ENCODE peak calls at places on chromosomes 3 and 15, in four cellular contexts. B, D, A and V are unnamed samples.

GRCh38 chr3:37890522-37890921 is 28.8 kb downstream of the CTDSPL start:
- DNase-seq in B (no peak), D (no peak), A (no peak), V (no peak)

GRCh38 chr3:187262360-187262759 is 29.2 kb downstream of the MASP1 start:
- DNase-seq in B (no peak), D (no peak), A (no peak), V (no peak)

GRCh38 chr15:70385052-70385451 is 287.3 kb upstream of the TLE3 start:
- DNase-seq in D (no peak), B (no peak), A (peak), V (no peak)

GRCh38 chr3:38782148-38782547 is 33.9 kb downstream of the SCN10A start:
- DNase-seq in A (peak), D (no peak), B (no peak), V (no peak)

GRCh38 chr15:44705981-44706380 is 5.1 kb downstream of the PATL2 start:
- DNase-seq in A (no peak), D (no peak), B (no peak), V (no peak)

GRCh38 chr15:62935300-62936081 is 107.1 kb upstream of the TPM1 start:
- DNase-seq in B (peak), D (no peak), A (peak), V (no peak)

GRCh38 chr15:49823987-49824538 is 203.2 kb downstream of the DTWD1 start:
- DNase-seq in B (no peak), D (no peak), A (no peak), V (no peak)

GRCh38 chr3:14689247-14689980 is 14.5 kb downstream of the C3orf20 start:
- DNase-seq in D (no peak), A (no peak), B (no peak), V (no peak)

GRCh38 chr15:101446527-101447167 is 42.9 kb downstream of the PCSK6 start:
- DNase-seq in D (no peak), A (no peak), B (no peak), V (no peak)

GRCh38 chr3:142931222-142931621 is 32.3 kb downstream of the PAQR9 start:
- DNase-seq in A (peak), D (no peak), B (no peak), V (peak)

GRCh38 chr3:66593978-66594377 is 93.2 kb upstream of the LRIG1 start:
- DNase-seq in D (no peak), B (no peak), A (no peak), V (no peak)

GRCh38 chr15:85475711-85476110 is 95.3 kb downstream of the AKAP13 start:
- DNase-seq in B (no peak), D (no peak), A (no peak), V (no peak)

GRCh38 chr3:126747768-126748167 is 43.7 kb downstream of the CHCHD6 start:
- DNase-seq in A (no peak), B (no peak), D (no peak), V (no peak)

GRCh38 chr3:20846081-20846480 is 660.1 kb upstream of the SGO1 start:
- DNase-seq in D (no peak), A (no peak), B (no peak), V (no peak)

GRCh38 chr3:101978348-101978747 is 129.0 kb downstream of the NFKBIZ start:
- DNase-seq in B (no peak), A (no peak), D (no peak), V (no peak)

GRCh38 chr3:30357897-30358296 is 248.5 kb upstream of the TGFBR2 start:
- DNase-seq in D (no peak), B (no peak), A (no peak), V (no peak)

GRCh38 chr3:123027292-123028232 is at the start of gene SEMA5B:
- DNase-seq in D (peak), A (peak), B (peak), V (peak)

GRCh38 chr15:89492111-89492641 is 4.2 kb downstream of the RHCG start:
- DNase-seq in D (peak), B (no peak), A (peak), V (peak)

GRCh38 chr15:58069008-58069407 is 3.5 kb upstream of the ALDH1A2 start:
- DNase-seq in B (no peak), D (no peak), A (no peak), V (no peak)

GRCh38 chr15:62244762-62245161 is 79.7 kb upstream of the C2CD4B start:
- DNase-seq in D (no peak), B (no peak), A (no peak), V (peak)

GRCh38 chr3:35800960-35801459 is 161.7 kb downstream of the ARPP21 start:
- DNase-seq in D (no peak), B (no peak), A (no peak), V (no peak)

GRCh38 chr3:126445506-126445905 is 30.2 kb downstream of the ZXDC start:
- DNase-seq in A (no peak), B (no peak), D (no peak), V (no peak)

GRCh38 chr3:150216041-150216811 is 191.9 kb upstream of the TSC22D2 start:
- DNase-seq in D (peak), B (no peak), A (peak), V (no peak)

GRCh38 chr15:75884041-75884440 is 19.6 kb upstream of the FBXO22 start:
- DNase-seq in D (no peak), A (no peak), B (no peak), V (no peak)

GRCh38 chr3:105867690-105868449 is 942 bp downstream of the CBLB start:
- DNase-seq in D (no peak), B (no peak), A (no peak), V (peak)

GRCh38 chr15:36579792-36580431 is 486 bp downstream of the CDIN1 start:
- DNase-seq in D (no peak), A (no peak), B (peak), V (no peak)

GRCh38 chr3:66083961-66084270 is 45.2 kb upstream of the MAGI1 start:
- DNase-seq in B (no peak), A (no peak), D (no peak), V (no peak)

GRCh38 chr15:77002954-77003912 is 8.3 kb downstream of the PSTPIP1 start:
- DNase-seq in B (peak), A (no peak), D (no peak), V (no peak)

GRCh38 chr3:16253601-16254000 is 11.1 kb downstream of the DPH3 start:
- DNase-seq in D (no peak), A (no peak), B (no peak), V (no peak)

GRCh38 chr15:78638658-78639314 is 2.2 kb downstream of the CHRNB4 start:
- DNase-seq in A (peak), D (peak), B (peak), V (peak)

GRCh38 chr3:68060186-68060585 is 405.8 kb upstream of the SUCLG2 start:
- DNase-seq in A (no peak), B (no peak), D (no peak), V (no peak)

GRCh38 chr3:69791111-69791510 is 51.8 kb downstream of the MITF start:
- DNase-seq in B (no peak), D (no peak), A (no peak), V (no peak)

GRCh38 chr15:54518145-54518941 is 540.1 kb downstream of the UNC13C start:
- DNase-seq in A (no peak), D (no peak), B (no peak), V (no peak)

GRCh38 chr15:62257991-62258390 is 92.9 kb upstream of the C2CD4B start:
- DNase-seq in D (no peak), B (no peak), A (no peak), V (no peak)

GRCh38 chr3:111706527-111706926 is 111.4 kb upstream of the ZBED2 start:
- DNase-seq in B (no peak), A (no peak), D (no peak), V (no peak)

GRCh38 chr3:43405888-43406636 is 119.7 kb downstream of the SNRK start:
- DNase-seq in B (no peak), A (no peak), D (no peak), V (no peak)

GRCh38 chr3:196947860-196948441 is 5.6 kb upstream of the NCBP2 start:
- DNase-seq in B (no peak), D (no peak), A (no peak), V (no peak)

GRCh38 chr3:196947136-196947859 is 5.0 kb upstream of the NCBP2 start:
- DNase-seq in A (no peak), B (no peak), D (no peak), V (peak)

GRCh38 chr3:196949750-196950149 is 7.4 kb upstream of the NCBP2 start:
- DNase-seq in A (no peak), D (no peak), B (no peak), V (no peak)

GRCh38 chr3:196951371-196951770 is 9.0 kb upstream of the NCBP2 start:
- DNase-seq in A (no peak), B (no peak), D (no peak), V (no peak)

GRCh38 chr3:196948442-196949365 is 6.4 kb upstream of the NCBP2 start:
- DNase-seq in B (no peak), A (no peak), D (peak), V (peak)
- TF ChIP-seq CTCF in B (no peak), A (no peak), D (peak), V (peak)

GRCh38 chr15:94397377-94397776 is 166.0 kb downstream of the MCTP2 start:
- DNase-seq in D (no peak), A (no peak), B (no peak), V (no peak)

GRCh38 chr15:94400521-94401290 is 169.3 kb downstream of the MCTP2 start:
- DNase-seq in A (no peak), D (no peak), B (no peak), V (peak)

GRCh38 chr15:94395626-94396025 is 164.3 kb downstream of the MCTP2 start:
- DNase-seq in A (no peak), D (no peak), B (no peak), V (no peak)
- TF ChIP-seq EZH2phosphoT487 in A (no peak), D (no peak), B (no peak), V (no peak)

GRCh38 chr15:74406992-74407705 is 26.6 kb downstream of the SEMA7A start:
- DNase-seq in A (no peak), D (peak), B (no peak), V (peak)
- TF ChIP-seq CTCF in A (no peak), D (no peak), B (no peak), V (no peak)

GRCh38 chr3:64097920-64098319 is 74.6 kb upstream of the PSMD6 start:
- DNase-seq in D (no peak), A (no peak), B (no peak), V (no peak)
- TF ChIP-seq EZH2phosphoT487 in D (no peak), A (no peak), B (no peak), V (no peak)